ENCODE peak calls at places on chromosomes 16 and 17, in seven cellular contexts. S is CD4-positive, alpha-beta memory T cell; P is GM23248; Y is tibial artery; E is CD8-positive, alpha-beta memory T cell; G is left lung; I is colonic mucosa. B is an unnamed sample.

GRCh38 chr17:12789075-12789975 is at the start of gene ARHGAP44:
- DNase-seq in G (peak; percentile 70), S (no peak), E (no peak), I (peak; percentile 78), P (peak; percentile 76), Y (peak; percentile 44), B (peak; percentile 91)

GRCh38 chr17:869567-870530 is 87.7 kb downstream of the MRM3 start:
- DNase-seq in S (no peak), Y (peak; percentile 80), I (no peak), P (peak; percentile 94), E (no peak), G (no peak), B (no peak)

GRCh38 chr17:39001703-39002637 is 34.8 kb upstream of the FBXO47 start:
- DNase-seq in G (peak; percentile 84), E (no peak), Y (peak; percentile 90), P (peak; percentile 99), S (no peak), I (peak; percentile 60), B (peak; percentile 91)

GRCh38 chr16:16073884-16074781 is 124.7 kb downstream of the ABCC1 start:
- DNase-seq in S (no peak), E (no peak), Y (no peak), G (peak; percentile 48), I (no peak), P (peak; percentile 78), B (no peak)

GRCh38 chr16:49921106-49921505 is 65.2 kb upstream of the ZNF423 start:
- DNase-seq in G (no peak), I (no peak), Y (no peak), E (no peak), P (no peak), S (no peak), B (no peak)

GRCh38 chr17:20114466-20114865 is 105.3 kb downstream of the SPECC1 start:
- DNase-seq in P (peak; percentile 27), Y (no peak), I (no peak), E (no peak), S (no peak), G (no peak), B (no peak)

GRCh38 chr17:80559688-80560290 is 15.2 kb downstream of the RPTOR start:
- DNase-seq in G (no peak), I (no peak), P (no peak), S (no peak), Y (no peak), E (no peak), B (no peak)

GRCh38 chr17:82400206-82400605 is 17.9 kb upstream of the HEXD start:
- DNase-seq in Y (no peak), G (no peak), S (no peak), I (no peak), E (no peak), P (no peak), B (no peak)

GRCh38 chr17:48236681-48237134 is 129.1 kb downstream of the SNX11 start:
- DNase-seq in P (peak; percentile 74), Y (no peak), G (no peak), S (no peak), I (no peak), E (no peak), B (no peak)

GRCh38 chr17:17028059-17028877 is 14.0 kb upstream of the MPRIP start:
- DNase-seq in P (peak; percentile 94), I (peak; percentile 95), E (no peak), G (peak; percentile 86), S (no peak), Y (no peak), B (peak; percentile 70)

GRCh38 chr17:74733365-74734122 is 3.5 kb upstream of the RAB37 start:
- DNase-seq in Y (no peak), I (no peak), E (no peak), G (no peak), P (no peak), S (no peak), B (no peak)

GRCh38 chr16:48206594-48207242 is 37.4 kb upstream of the LONP2 start:
- DNase-seq in G (no peak), E (no peak), P (no peak), S (no peak), I (no peak), Y (no peak), B (no peak)

GRCh38 chr17:45294506-45294905 is 22.3 kb downstream of the MAP3K14 start:
- DNase-seq in S (no peak), Y (no peak), I (no peak), E (no peak), P (peak; percentile 89), G (peak; percentile 70), B (peak; percentile 69)

GRCh38 chr17:17778308-17779014 is 58.3 kb downstream of the SREBF1 start:
- DNase-seq in S (no peak), P (peak; percentile 21), Y (no peak), I (peak; percentile 60), E (no peak), G (peak; percentile 80), B (peak; percentile 74)

GRCh38 chr17:75846701-75847594 is 2.7 kb upstream of the UNC13D start:
- DNase-seq in I (no peak), E (no peak), S (no peak), Y (no peak), G (no peak), P (no peak), B (peak; percentile 41)

GRCh38 chr17:75844530-75845057 is 390 bp upstream of the UNC13D start:
- DNase-seq in P (no peak), S (no peak), E (peak; percentile 30), Y (no peak), G (peak; percentile 85), I (peak; percentile 85), B (no peak)

GRCh38 chr17:75845933-75846700 is 1.9 kb upstream of the UNC13D start:
- DNase-seq in Y (no peak), P (no peak), S (no peak), E (no peak), G (no peak), I (peak; percentile 71), B (peak; percentile 45)

GRCh38 chr17:75843577-75844529 is at the start of gene UNC13D:
- DNase-seq in E (peak; percentile 64), I (peak; percentile 60), P (no peak), G (peak; percentile 65), S (peak; percentile 65), Y (no peak), B (no peak)

DNA sequence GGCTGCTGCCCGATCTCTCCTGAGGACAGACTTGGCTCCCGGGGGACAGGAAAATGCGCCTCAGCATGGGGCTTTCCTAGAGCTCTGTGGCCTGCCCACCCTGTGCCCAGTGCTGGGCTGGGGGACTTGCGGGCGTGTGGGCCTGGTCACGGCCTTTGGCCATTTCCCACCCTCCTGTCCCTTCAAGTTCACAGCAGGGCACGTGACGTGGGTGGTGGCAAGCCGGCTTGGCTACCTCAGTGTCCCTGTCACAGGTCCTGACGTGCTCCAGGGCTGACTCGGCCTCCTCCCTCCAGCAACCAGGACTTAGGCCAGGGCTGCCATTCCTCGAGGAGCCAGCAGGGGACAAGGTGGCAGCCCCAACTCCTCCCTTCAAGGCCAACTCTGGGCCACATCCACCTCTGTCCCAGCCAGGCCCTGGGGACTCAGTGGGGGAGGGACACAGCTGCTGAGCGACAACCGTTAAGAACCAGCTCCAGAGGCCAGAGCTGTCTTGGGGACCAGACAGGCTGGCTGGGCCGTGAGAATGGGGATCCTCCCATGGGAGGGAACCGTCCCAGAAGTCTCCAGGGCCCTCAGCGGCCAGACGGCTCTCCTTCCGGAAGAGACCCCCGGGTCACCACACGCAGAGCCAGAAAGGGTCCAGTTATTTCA is 981 bp upstream of the UNC13D start:
- DNase-seq in E (peak; percentile 45), P (peak; percentile 84), G (peak; percentile 91), Y (peak; percentile 85), S (peak; percentile 55), I (peak; percentile 90), B (peak; percentile 95)
- H3K4me1 ChIP-seq in E (peaks cover 36% of the 10 kb centered on the region), P (peaks cover 3% of the 10 kb centered on the region), G (peaks cover 80% of the 10 kb centered on the region), Y (peaks cover 64% of the 10 kb centered on the region), S (peaks cover 49% of the 10 kb centered on the region), I (peaks cover 23% of the 10 kb centered on the region), B (no peaks in the 10 kb centered on the region)

GRCh38 chr16:86578056-86578455 is 293 bp upstream of the FOXL1 start:
- DNase-seq in P (peak; percentile 78), E (no peak), Y (no peak), G (no peak), S (no peak), I (no peak), B (no peak)

GRCh38 chr16:86577314-86577971 is 906 bp upstream of the FOXL1 start:
- DNase-seq in G (no peak), S (no peak), I (no peak), P (peak; percentile 41), E (no peak), Y (no peak), B (no peak)

GRCh38 chr16:86575754-86576557 is 2.4 kb upstream of the FOXL1 start:
- DNase-seq in G (no peak), E (no peak), S (no peak), Y (peak; percentile 89), I (peak; percentile 79), P (peak; percentile 98), B (peak; percentile 96)

GRCh38 chr16:86575095-86575685 is 3.2 kb upstream of the FOXL1 start:
- DNase-seq in P (no peak), Y (no peak), E (no peak), G (no peak), S (no peak), I (no peak), B (no peak)

DNA sequence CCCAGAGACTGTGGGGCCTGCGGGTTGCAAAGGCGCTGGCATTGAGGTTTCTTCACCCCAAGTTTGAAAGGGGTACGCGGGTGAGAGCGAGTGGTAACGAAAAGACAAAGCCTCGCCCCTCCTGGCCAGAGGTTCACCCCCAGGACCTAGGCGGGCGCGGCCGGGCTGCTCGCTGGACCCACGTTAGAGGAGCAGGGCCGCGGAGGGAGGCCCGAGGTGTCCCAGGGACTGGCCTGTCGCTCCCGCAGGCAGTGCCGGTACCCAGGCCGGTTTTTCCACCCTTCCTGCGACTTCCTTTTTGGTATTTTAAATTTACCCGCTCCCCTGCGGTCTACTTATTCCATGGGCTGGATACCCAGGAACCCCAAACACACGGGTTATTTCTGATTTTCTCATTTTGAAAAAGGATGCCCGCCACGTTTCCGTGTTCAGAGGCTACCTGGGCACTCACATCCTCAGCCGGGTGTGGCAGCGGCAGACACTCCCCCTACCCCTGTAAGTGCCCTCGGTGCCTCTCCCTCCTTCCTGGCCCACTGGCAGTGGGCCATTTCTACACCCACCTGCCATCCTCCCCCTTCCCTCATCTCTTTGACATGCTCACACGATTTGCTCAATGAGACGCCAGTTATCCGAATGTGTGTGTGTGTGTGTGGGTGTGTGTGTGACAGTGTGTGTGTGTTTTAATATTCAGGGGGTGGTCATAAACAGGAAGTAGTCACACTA is 1.6 kb upstream of the FOXL1 start:
- DNase-seq in E (no peak), Y (no peak), I (no peak), S (no peak), G (no peak), P (peak; percentile 60), B (peak; percentile 78)
- H3K4me1 ChIP-seq in E (no peaks in the 10 kb centered on the region), Y (peaks cover 67% of the 10 kb centered on the region), I (peaks cover 4% of the 10 kb centered on the region), S (peaks cover 16% of the 10 kb centered on the region), G (peaks cover 19% of the 10 kb centered on the region), P (peaks cover 40% of the 10 kb centered on the region), B (no peaks in the 10 kb centered on the region)

GRCh38 chr16:72856797-72857196 is 191.1 kb downstream of the ZFHX3 start:
- DNase-seq in P (peak; percentile 38), E (no peak), I (no peak), G (no peak), Y (no peak), S (no peak), B (no peak)
- H3K4me1 ChIP-seq in P (no peaks in the 10 kb centered on the region), E (no peaks in the 10 kb centered on the region), I (no peaks in the 10 kb centered on the region), G (peaks cover 13% of the 10 kb centered on the region), Y (peaks cover 43% of the 10 kb centered on the region), S (no peaks in the 10 kb centered on the region), B (peaks cover 10% of the 10 kb centered on the region)

DNA sequence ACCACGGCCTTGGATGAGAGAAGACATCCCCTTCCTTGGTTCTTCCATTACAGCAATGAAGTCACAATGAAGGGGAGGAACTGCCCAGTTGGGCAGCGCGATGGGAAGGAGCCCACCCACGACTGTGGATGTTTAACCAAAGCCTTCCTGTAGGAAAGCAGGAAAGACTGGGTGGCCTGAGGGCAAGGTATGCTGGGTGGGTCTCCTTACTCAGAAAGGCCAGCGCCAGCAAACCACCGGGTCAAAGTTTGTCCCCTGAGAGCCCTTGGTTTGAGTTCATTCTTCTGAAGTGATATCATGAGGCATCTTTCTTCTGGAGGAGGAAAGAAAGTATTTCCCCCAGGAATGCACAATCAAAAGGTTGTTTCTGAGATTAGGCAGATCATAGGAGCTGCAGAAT is 105.2 kb downstream of the C16orf95 start:
- DNase-seq in P (peak; percentile 66), G (no peak), I (no peak), E (no peak), S (no peak), Y (no peak), B (no peak)
- H3K4me1 ChIP-seq in P (peaks cover 39% of the 10 kb centered on the region), G (no peaks in the 10 kb centered on the region), I (no peaks in the 10 kb centered on the region), E (no peaks in the 10 kb centered on the region), S (no peaks in the 10 kb centered on the region), Y (peaks cover 6% of the 10 kb centered on the region), B (no peaks in the 10 kb centered on the region)

B was measured in aorta.